ENCODE peak calls at places on chromosomes 3 and 15, in six cellular contexts. W, N, A, Z, Y and T are unnamed samples.

GRCh38 chr3:27696906-27697305 is 25.2 kb downstream of the EOMES start:
- DNase-seq in W (peak; percentile 31), N (no peak), A (no peak), Z (no peak), Y (no peak), T (no peak)

GRCh38 chr3:15638891-15639262 is 37.3 kb downstream of the BTD start:
- DNase-seq in W (peak; percentile 66), N (no peak), A (no peak), Z (no peak), Y (no peak), T (no peak)

GRCh38 chr15:100266166-100266565 is 75.6 kb downstream of the ADAMTS17 start:
- DNase-seq in W (no peak), N (no peak), A (no peak), Z (no peak), Y (no peak), T (no peak)

GRCh38 chr3:98731720-98732238 is 31.4 kb upstream of the ST3GAL6 start:
- DNase-seq in W (no peak), N (no peak), A (no peak), Z (no peak), Y (no peak), T (no peak)

GRCh38 chr3:141191097-141191749 is 40.4 kb upstream of the PXYLP1 start:
- DNase-seq in W (peak; percentile 35), N (no peak), A (no peak), Z (no peak), Y (no peak), T (no peak)

GRCh38 chr15:45594322-45594721 is 7.1 kb downstream of the BLOC1S6 start:
- DNase-seq in W (peak; percentile 34), N (no peak), A (no peak), Z (no peak), Y (no peak), T (no peak)

GRCh38 chr15:48603123-48603500 is 42.4 kb downstream of the FBN1 start:
- DNase-seq in W (no peak), N (no peak), A (no peak), Z (no peak), Y (no peak), T (no peak)

GRCh38 chr3:131174752-131175151 is 148.1 kb downstream of the NEK11 start:
- DNase-seq in W (peak; percentile 31), N (peak; percentile 10), A (no peak), Z (no peak), Y (peak; percentile 49), T (no peak)

GRCh38 chr3:120172070-120172469 is 77.8 kb upstream of the GSK3B start:
- DNase-seq in W (peak; percentile 87), N (no peak), A (no peak), Z (no peak), Y (no peak), T (peak; percentile 25)

GRCh38 chr3:128278761-128279593 is 125.7 kb downstream of the EEFSEC start:
- DNase-seq in W (peak; percentile 95), N (no peak), A (peak; percentile 72), Z (no peak), Y (no peak), T (peak; percentile 85)

GRCh38 chr15:41634072-41634628 is 26.1 kb upstream of the MGA start:
- DNase-seq in W (no peak), N (no peak), A (no peak), Z (no peak), Y (no peak), T (no peak)

GRCh38 chr15:50182233-50183013 is 427 bp downstream of the SLC27A2 start:
- DNase-seq in W (peak; percentile 30), N (peak; percentile 61), A (peak; percentile 23), Z (no peak), Y (peak; percentile 65), T (no peak)

GRCh38 chr3:100288288-100288894 is 27.6 kb downstream of the TBC1D23 start:
- DNase-seq in W (peak; percentile 26), N (no peak), A (no peak), Z (no peak), Y (no peak), T (no peak)